ENCODE peak calls at places on chromosomes 1 and 21, in four cellular contexts. H, N, U and R are unnamed samples.

GRCh38 chr1:226308166-226308722 is 720 bp downstream of the LIN9 start:
- DNase-seq in H (peak), N (peak), U (peak), R (peak)

GRCh38 chr1:86641318-86641717 is 63.1 kb upstream of the SH3GLB1 start:
- DNase-seq in H (no peak), U (no peak), N (no peak), R (no peak)

GRCh38 chr21:33434770-33435360 is 31.7 kb downstream of the IFNGR2 start:
- DNase-seq in N (peak), H (peak), U (peak), R (no peak)

GRCh38 chr1:36098650-36099365 is 10.1 kb downstream of the ADPRS start:
- DNase-seq in U (no peak), N (no peak), H (no peak), R (no peak)

GRCh38 chr1:26145041-26145959 is 13.6 kb upstream of the FAM110D start:
- DNase-seq in H (no peak), U (peak), N (peak), R (peak)

GRCh38 chr1:106047210-106047609 is 1009.3 kb upstream of the PRMT6 start:
- DNase-seq in N (no peak), H (no peak), U (no peak), R (no peak)

GRCh38 chr1:41533731-41534080 is 49.2 kb upstream of the EDN2 start:
- DNase-seq in U (no peak), H (no peak), N (no peak), R (no peak)

GRCh38 chr1:181541947-181542346 is 58.6 kb downstream of the CACNA1E start:
- DNase-seq in N (no peak), H (no peak), U (peak), R (no peak)

GRCh38 chr1:247337250-247337746 is 5.6 kb upstream of the ZNF496 start:
- DNase-seq in H (no peak), U (no peak), N (no peak), R (no peak)

GRCh38 chr1:14969006-14969405 is 184.5 kb upstream of the TMEM51 start:
- DNase-seq in N (peak), H (no peak), U (no peak), R (no peak)

GRCh38 chr1:166822385-166822784 is 16.9 kb upstream of the POGK start:
- DNase-seq in H (no peak), U (no peak), N (no peak), R (peak)

GRCh38 chr1:116751149-116751548 is 3.1 kb upstream of the CD2 start:
- DNase-seq in H (no peak), N (no peak), U (no peak), R (no peak)

GRCh38 chr1:226457307-226457712 is 49.4 kb upstream of the PARP1 start:
- DNase-seq in U (no peak), H (no peak), N (peak), R (no peak)